ENCODE peak calls at places on chromosomes 2 and 18, in eight cellular contexts. E is body of pancreas, R is right lobe of liver, F is tibial nerve, A is stomach, Z is H1, N is A549, H is adrenal gland. M is an unnamed sample.

GRCh38 chr2:46335404-46335965 is 38.3 kb downstream of the EPAS1 start:
- DNase-seq in E (peak; percentile 57), R (no peak), F (no peak), A (no peak), Z (peak; percentile 56), N (peak; percentile 60), H (no peak), M (peak; percentile 33)

GRCh38 chr2:195596840-195597239 is 60.2 kb upstream of the SLC39A10 start:
- DNase-seq in E (no peak), R (no peak), F (no peak), A (no peak), Z (no peak), N (no peak), H (no peak), M (peak; percentile 35)

GRCh38 chr2:102806250-102806837 is 44.5 kb downstream of the TMEM182 start:
- DNase-seq in E (peak; percentile 79), R (peak; percentile 81), F (peak; percentile 54), A (peak; percentile 72), Z (peak; percentile 85), N (peak; percentile 54), H (peak; percentile 75), M (peak; percentile 60)

GRCh38 chr2:229489016-229489415 is 217.9 kb upstream of the PID1 start:
- DNase-seq in E (no peak), R (no peak), F (no peak), A (no peak), Z (no peak), N (no peak), H (no peak), M (no peak)

GRCh38 chr18:7789853-7790552 is 222.9 kb downstream of the PTPRM start:
- DNase-seq in E (peak; percentile 23), R (no peak), F (no peak), A (peak; percentile 33), Z (no peak), N (peak; percentile 33), H (no peak), M (no peak)

GRCh38 chr2:9250498-9251153 is 44.0 kb downstream of the ASAP2 start:
- DNase-seq in E (no peak), R (no peak), F (no peak), A (peak; percentile 45), Z (no peak), N (no peak), H (no peak), M (no peak)

GRCh38 chr2:110716959-110717645 is 15.3 kb upstream of the ACOXL start:
- DNase-seq in E (no peak), R (no peak), F (no peak), A (no peak), Z (no peak), N (no peak), H (peak; percentile 83), M (no peak)

GRCh38 chr2:1775511-1776035 is 31.3 kb upstream of the PXDN start:
- DNase-seq in E (no peak), R (no peak), F (no peak), A (peak; percentile 8), Z (no peak), N (no peak), H (no peak), M (no peak)

GRCh38 chr2:48126180-48126579 is 219.9 kb upstream of the FBXO11 start:
- DNase-seq in E (peak; percentile 13), R (no peak), F (no peak), A (no peak), Z (no peak), N (no peak), H (no peak), M (no peak)

GRCh38 chr18:12394428-12394827 is 13.3 kb upstream of the PRELID3A start:
- DNase-seq in E (peak; percentile 31), R (no peak), F (no peak), A (no peak), Z (peak; percentile 78), N (no peak), H (no peak), M (peak; percentile 46)

GRCh38 chr2:144446136-144446535 is 73.8 kb downstream of the ZEB2 start:
- DNase-seq in E (no peak), R (no peak), F (no peak), A (no peak), Z (no peak), N (no peak), H (no peak), M (no peak)

GRCh38 chr2:195820373-195820772 is 163.3 kb downstream of the SLC39A10 start:
- DNase-seq in E (no peak), R (no peak), F (no peak), A (no peak), Z (no peak), N (no peak), H (no peak), M (peak; percentile 61)

GRCh38 chr2:73938761-73939352 is 12.2 kb downstream of the DGUOK start:
- DNase-seq in E (no peak), R (no peak), F (no peak), A (no peak), Z (no peak), N (no peak), H (no peak), M (no peak)

GRCh38 chr2:174802459-174802858 is 38.2 kb upstream of the CHRNA1 start:
- DNase-seq in E (no peak), R (no peak), F (no peak), A (no peak), Z (no peak), N (no peak), H (no peak), M (no peak)

GRCh38 chr2:37569986-37570688 is 101.3 kb downstream of the CDC42EP3 start:
- DNase-seq in E (no peak), R (no peak), F (no peak), A (no peak), Z (no peak), N (no peak), H (no peak), M (no peak)

GRCh38 chr2:37571571-37572136 is 99.8 kb downstream of the CDC42EP3 start:
- DNase-seq in E (no peak), R (no peak), F (no peak), A (no peak), Z (no peak), N (no peak), H (no peak), M (no peak)

GRCh38 chr2:37569131-37569530 is 102.3 kb downstream of the CDC42EP3 start:
- DNase-seq in E (no peak), R (no peak), F (no peak), A (no peak), Z (no peak), N (no peak), H (no peak), M (no peak)

GRCh38 chr2:37568565-37568964 is 102.9 kb downstream of the CDC42EP3 start:
- DNase-seq in E (no peak), R (no peak), F (no peak), A (no peak), Z (no peak), N (no peak), H (no peak), M (no peak)

GRCh38 chr2:37570773-37571570 is 100.5 kb downstream of the CDC42EP3 start:
- DNase-seq in E (no peak), R (no peak), F (no peak), A (no peak), Z (no peak), N (no peak), H (no peak), M (no peak)
- TF ChIP-seq POLR2A in E (no peak), R (no peak), F (no peak), A (no peak), Z (no peak), N (no peak), H (no peak), M (no peak)

GRCh38 chr2:150483532-150483931 is 3.9 kb downstream of the RND3 start:
- DNase-seq in E (no peak), R (no peak), F (no peak), A (no peak), Z (no peak), N (no peak), H (no peak), M (no peak)
- TF ChIP-seq POLR2A in E (no peak), R (no peak), F (no peak), A (no peak), Z (no peak), N (no peak), H (no peak), M (no peak)

DNA sequence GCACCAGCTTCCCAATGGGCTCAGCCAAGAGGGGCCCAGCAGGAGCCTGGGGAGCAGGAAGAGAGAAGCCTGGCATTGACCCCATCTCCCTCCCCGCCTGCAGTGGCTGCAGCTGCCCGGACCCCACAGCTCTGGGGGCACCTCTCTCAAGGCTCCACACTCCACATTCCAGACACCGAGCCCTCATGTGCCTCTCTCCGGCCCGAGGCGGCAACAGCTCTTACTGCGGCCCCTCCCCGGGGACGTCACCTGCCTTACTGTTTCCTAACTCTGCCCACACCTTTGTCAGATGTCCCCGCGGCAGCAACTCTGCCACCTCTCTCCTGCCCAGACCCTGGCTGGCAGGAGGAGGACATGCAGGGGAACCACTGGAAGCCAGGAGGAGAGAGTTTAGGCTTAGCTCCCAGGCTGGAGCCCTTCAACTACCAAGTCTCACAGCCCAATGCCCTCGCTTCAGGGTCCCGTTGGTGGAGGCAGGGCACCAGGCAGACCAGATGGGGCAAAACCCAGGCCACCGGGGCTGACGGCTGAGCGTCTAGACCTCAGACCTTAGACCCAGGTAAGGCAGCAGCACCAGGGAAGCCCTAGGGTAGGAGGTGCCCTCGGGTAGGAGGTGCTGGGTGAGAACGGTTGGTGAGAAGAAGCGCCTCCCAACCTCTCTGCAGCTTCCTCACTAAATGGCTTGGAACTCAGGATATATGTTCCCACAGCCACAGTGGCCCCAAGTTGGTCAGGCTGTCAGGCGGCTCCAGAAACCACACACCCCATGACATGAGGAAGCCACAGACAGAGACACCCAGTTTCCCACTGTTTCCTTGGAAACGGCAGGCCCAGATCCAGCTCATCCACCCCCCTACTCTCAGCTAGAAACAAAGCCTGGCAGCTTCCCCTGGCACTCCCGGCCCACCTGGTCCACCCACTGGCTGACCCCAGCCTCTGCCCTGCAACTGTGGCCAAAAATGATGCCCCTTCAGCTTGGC is 13.3 kb upstream of the MLPH start:
- DNase-seq in E (no peak), R (no peak), F (no peak), A (no peak), Z (no peak), N (no peak), H (no peak), M (no peak)
- TF ChIP-seq POLR2A in E (no peak), R (peak; percentile 26), F (no peak), A (no peak), Z (no peak), N (no peak), H (no peak), M (no peak)

DNA sequence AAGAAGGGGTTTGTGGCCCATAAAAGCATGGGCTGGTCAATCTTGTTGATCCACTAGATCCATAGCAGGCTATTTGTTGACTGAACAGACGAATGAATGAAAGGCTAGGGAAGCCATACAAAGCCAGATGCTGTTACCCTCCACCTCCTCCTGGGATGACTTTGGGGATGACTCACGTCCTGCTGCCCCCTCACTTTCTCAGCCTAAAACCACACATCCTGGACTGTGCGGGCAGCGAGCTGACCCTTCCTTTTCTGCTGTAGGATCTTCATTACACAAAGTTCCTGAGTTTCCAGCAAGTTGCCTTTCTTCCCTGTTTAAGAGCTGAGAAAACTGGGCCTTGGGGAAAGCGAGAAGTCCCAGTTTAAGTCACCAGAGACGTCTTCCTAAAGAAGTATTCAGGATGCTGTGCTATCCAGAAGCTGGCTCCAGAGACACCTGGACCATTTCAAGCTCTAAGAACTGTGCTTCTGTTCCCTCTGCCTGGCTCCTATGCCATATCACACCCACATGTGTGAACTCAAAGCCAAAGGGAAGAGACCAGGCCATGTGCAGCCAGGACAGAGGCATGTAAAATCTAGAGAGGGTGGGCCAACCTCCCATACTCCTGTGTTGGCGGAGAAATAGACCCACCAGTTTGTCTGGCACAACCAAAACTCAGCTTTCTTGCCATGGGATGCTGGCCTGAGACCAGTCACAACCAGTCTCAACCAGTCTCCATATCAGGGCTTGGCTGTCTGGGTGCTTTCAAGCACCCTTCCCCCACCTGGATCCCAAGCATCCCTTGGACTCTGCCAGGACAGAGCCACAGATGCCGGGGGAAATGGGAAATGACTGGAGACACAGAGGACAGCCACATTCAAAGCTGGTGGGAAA is 4.7 kb upstream of the SLC20A1 start:
- DNase-seq in E (no peak), R (no peak), F (no peak), A (no peak), Z (no peak), N (no peak), H (no peak), M (peak; percentile 24)
- TF ChIP-seq POLR2A in E (no peak), R (no peak), F (no peak), A (no peak), Z (no peak), N (no peak), H (no peak), M (no peak)